ENCODE peak calls at places on chromosomes 2 and 18, in four cellular contexts. One of them, this sample, is unnamed.

GRCh38 chr2:62705859-62706720 is 577 bp downstream of the EHBP1 start:
- DNase-seq in HCT116: no peak
- DNase-seq in psoas muscle: peak
- DNase-seq in activated T-helper 1 cell treated with anti-CD3 and anti-CD28 coated beads, Interleukin-2, amount 50 U/mL, for 16 hours: peak
- DNase-seq in this sample: peak

GRCh38 chr2:202104286-202104870 is 31.3 kb downstream of the KIAA2012 start:
- DNase-seq in psoas muscle: peak
- DNase-seq in activated T-helper 1 cell treated with anti-CD3 and anti-CD28 coated beads, Interleukin-2, amount 50 U/mL, for 16 hours: no peak
- DNase-seq in HCT116: peak
- DNase-seq in this sample: peak

GRCh38 chr2:160227252-160227651 is 27.2 kb upstream of the ITGB6 start:
- DNase-seq in HCT116: no peak
- DNase-seq in psoas muscle: peak
- DNase-seq in activated T-helper 1 cell treated with anti-CD3 and anti-CD28 coated beads, Interleukin-2, amount 50 U/mL, for 16 hours: no peak
- DNase-seq in this sample: no peak

GRCh38 chr18:77700051-77700450 is 450.4 kb downstream of the GALR1 start:
- DNase-seq in activated T-helper 1 cell treated with anti-CD3 and anti-CD28 coated beads, Interleukin-2, amount 50 U/mL, for 16 hours: no peak
- DNase-seq in psoas muscle: no peak
- DNase-seq in HCT116: no peak
- DNase-seq in this sample: no peak

GRCh38 chr2:128633501-128633900 is 314.8 kb upstream of the HS6ST1 start:
- DNase-seq in psoas muscle: no peak
- DNase-seq in HCT116: no peak
- DNase-seq in activated T-helper 1 cell treated with anti-CD3 and anti-CD28 coated beads, Interleukin-2, amount 50 U/mL, for 16 hours: no peak
- DNase-seq in this sample: no peak

GRCh38 chr2:119148082-119148715 is 10.4 kb downstream of the C1QL2 start:
- DNase-seq in psoas muscle: no peak
- DNase-seq in HCT116: no peak
- DNase-seq in activated T-helper 1 cell treated with anti-CD3 and anti-CD28 coated beads, Interleukin-2, amount 50 U/mL, for 16 hours: no peak
- DNase-seq in this sample: no peak

GRCh38 chr2:51782874-51783765 is 751.2 kb upstream of the NRXN1 start:
- DNase-seq in HCT116: peak
- DNase-seq in psoas muscle: no peak
- DNase-seq in activated T-helper 1 cell treated with anti-CD3 and anti-CD28 coated beads, Interleukin-2, amount 50 U/mL, for 16 hours: no peak
- DNase-seq in this sample: no peak

GRCh38 chr18:31506024-31506742 is 8.2 kb downstream of the DSG2 start:
- DNase-seq in psoas muscle: no peak
- DNase-seq in activated T-helper 1 cell treated with anti-CD3 and anti-CD28 coated beads, Interleukin-2, amount 50 U/mL, for 16 hours: no peak
- DNase-seq in HCT116: no peak
- DNase-seq in this sample: no peak

GRCh38 chr2:133652407-133652806 is 84.1 kb upstream of the NCKAP5 start:
- DNase-seq in psoas muscle: no peak
- DNase-seq in activated T-helper 1 cell treated with anti-CD3 and anti-CD28 coated beads, Interleukin-2, amount 50 U/mL, for 16 hours: no peak
- DNase-seq in HCT116: no peak
- DNase-seq in this sample: no peak

GRCh38 chr2:10007921-10008808 is 35.2 kb upstream of the KLF11 start:
- DNase-seq in HCT116: no peak
- DNase-seq in psoas muscle: peak
- DNase-seq in activated T-helper 1 cell treated with anti-CD3 and anti-CD28 coated beads, Interleukin-2, amount 50 U/mL, for 16 hours: no peak
- DNase-seq in this sample: peak

GRCh38 chr18:48138660-48139426 is 208.4 kb upstream of the SMAD2 start:
- DNase-seq in activated T-helper 1 cell treated with anti-CD3 and anti-CD28 coated beads, Interleukin-2, amount 50 U/mL, for 16 hours: no peak
- DNase-seq in psoas muscle: no peak
- DNase-seq in HCT116: no peak
- DNase-seq in this sample: no peak